ENCODE peak calls at places on chromosomes 6 and 20, in seven cellular contexts. V, D, Z, B, A, X and E are unnamed samples.

GRCh38 chr6:53547166-53547814 is 2.4 kb upstream of the GCLC start:
- DNase-seq in V (no peak), D (no peak), Z (no peak), B (peak), A (no peak), X (no peak), E (no peak)

GRCh38 chr6:13005994-13006393 is 289.4 kb downstream of the PHACTR1 start:
- DNase-seq in V (no peak), D (no peak), Z (no peak), B (peak), A (no peak), X (no peak), E (no peak)

GRCh38 chr6:144294016-144294415 is 8.9 kb downstream of the UTRN start:
- DNase-seq in V (no peak), D (no peak), Z (peak), B (no peak), A (no peak), X (peak), E (no peak)

GRCh38 chr20:29873946-29874345 is 1383.5 kb upstream of the DEFB115 start:
- DNase-seq in V (no peak), D (peak), Z (peak), B (no peak), A (no peak), X (no peak), E (no peak)

GRCh38 chr6:109236140-109237081 is 141.1 kb downstream of the CEP57L1 start:
- DNase-seq in V (no peak), D (no peak), Z (no peak), B (no peak), A (peak), X (no peak), E (peak)

GRCh38 chr6:2799936-2800527 is 34.8 kb downstream of the WRNIP1 start:
- DNase-seq in V (no peak), D (peak), Z (no peak), B (no peak), A (no peak), X (no peak), E (no peak)

GRCh38 chr20:43460172-43460829 is 2.6 kb downstream of the SRSF6 start:
- DNase-seq in V (no peak), D (no peak), Z (no peak), B (no peak), A (no peak), X (no peak), E (no peak)

GRCh38 chr20:46013826-46014516 is 5.3 kb downstream of the MMP9 start:
- DNase-seq in V (peak), D (no peak), Z (no peak), B (peak), A (peak), X (no peak), E (peak)

GRCh38 chr6:107272246-107272645 is 156.9 kb upstream of the BEND3 start:
- DNase-seq in V (no peak), D (no peak), Z (no peak), B (no peak), A (no peak), X (no peak), E (no peak)

GRCh38 chr20:63977392-63978276 is 1.8 kb downstream of the SAMD10 start:
- DNase-seq in V (no peak), D (no peak), Z (no peak), B (no peak), A (peak), X (no peak), E (peak)

GRCh38 chr6:118918326-118918725 is 16.6 kb downstream of the MCM9 start:
- DNase-seq in V (no peak), D (no peak), Z (no peak), B (no peak), A (no peak), X (no peak), E (no peak)

GRCh38 chr6:163181666-163182180 is 232.8 kb upstream of the QKI start:
- DNase-seq in V (no peak), D (no peak), Z (no peak), B (no peak), A (no peak), X (no peak), E (no peak)

GRCh38 chr6:56374841-56375369 is 127.5 kb upstream of the COL21A1 start:
- DNase-seq in V (no peak), D (no peak), Z (no peak), B (no peak), A (no peak), X (peak), E (no peak)

GRCh38 chr6:27668442-27669275 is 195.8 kb upstream of the ZNF184 start:
- DNase-seq in V (no peak), D (no peak), Z (peak), B (peak), A (peak), X (no peak), E (peak)

GRCh38 chr20:25566821-25567220 is 18.5 kb downstream of the NINL start:
- DNase-seq in V (no peak), D (no peak), Z (no peak), B (no peak), A (no peak), X (no peak), E (no peak)

GRCh38 chr20:1336699-1337387 is 7.9 kb upstream of the SDCBP2 start:
- DNase-seq in V (no peak), D (no peak), Z (no peak), B (peak), A (no peak), X (no peak), E (no peak)

GRCh38 chr6:88538130-88538706 is 372.1 kb upstream of the CNR1 start:
- DNase-seq in V (no peak), D (no peak), Z (no peak), B (no peak), A (no peak), X (no peak), E (no peak)

GRCh38 chr20:62244644-62245108 is 6.4 kb downstream of the OSBPL2 start:
- DNase-seq in V (no peak), D (no peak), Z (no peak), B (no peak), A (peak), X (no peak), E (no peak)

GRCh38 chr6:81762132-81762531 is 9.7 kb upstream of the TENT5A start:
- DNase-seq in V (no peak), D (no peak), Z (no peak), B (no peak), A (no peak), X (no peak), E (no peak)